ENCODE peak calls at places on chromosomes 4 and X, in nine cellular contexts. I is substantia nigra, R is SW480, Q is psoas muscle, K is RPMI8226, D is left colon, U is AG10803, Y is DMS153, O is AG04450. C is an unnamed sample.
A peak's percentile ranks its signal among the peaks of the same experiment; 100 is the strongest.

GRCh38 chr4:123743821-123744220 is 347.2 kb downstream of the SPRY1 start:
- DNase-seq in I (no peak), O (no peak), Q (no peak), K (no peak), R (no peak), U (no peak), Y (no peak), D (no peak), C (no peak)

GRCh38 chrX:72349190-72349589 is 43.5 kb upstream of the CITED1 start:
- DNase-seq in R (no peak), K (no peak), U (no peak), Q (no peak), D (no peak), Y (no peak), O (no peak), I (no peak), C (no peak)

GRCh38 chrX:39688576-39689373 is 409.0 kb downstream of the BCOR start:
- DNase-seq in Y (peak; percentile 51), R (peak; percentile 55), U (no peak), Q (peak; percentile 66), I (peak; percentile 54), K (peak; percentile 59), D (peak; percentile 49), O (no peak), C (no peak)

GRCh38 chr4:6343950-6344408 is 74.3 kb downstream of the WFS1 start:
- DNase-seq in Q (no peak), I (no peak), D (no peak), Y (peak; percentile 9), O (peak; percentile 18), K (peak; percentile 50), R (peak; percentile 79), U (peak; percentile 36), C (peak; percentile 19)

GRCh38 chrX:3263681-3264126 is 82.7 kb downstream of the MXRA5 start:
- DNase-seq in R (no peak), D (no peak), O (no peak), K (no peak), Q (no peak), U (peak; percentile 38), Y (no peak), I (no peak), C (no peak)

GRCh38 chrX:53716328-53717088 is 30.0 kb upstream of the HUWE1 start:
- DNase-seq in K (no peak), U (peak; percentile 49), I (no peak), D (no peak), Y (peak; percentile 8), Q (no peak), R (peak; percentile 81), O (no peak), C (no peak)

GRCh38 chr4:5710065-5710961 is 688 bp upstream of the EVC start:
- DNase-seq in Q (no peak), Y (no peak), R (no peak), O (no peak), D (no peak), I (no peak), K (no peak), U (peak; percentile 77), C (no peak)

GRCh38 chr4:182263562-182263961 is 20.4 kb downstream of the TENM3 start:
- DNase-seq in D (no peak), I (no peak), O (no peak), Y (no peak), U (no peak), Q (no peak), R (no peak), K (no peak), C (no peak)

GRCh38 chr4:150743564-150744342 is 161.8 kb downstream of the MAB21L2 start:
- DNase-seq in K (no peak), U (no peak), Y (no peak), D (no peak), Q (no peak), O (no peak), I (no peak), R (no peak), C (no peak)

GRCh38 chr4:7383251-7383650 is 51.5 kb downstream of the PSAPL1 start:
- DNase-seq in Q (no peak), U (no peak), R (no peak), K (no peak), Y (no peak), O (no peak), D (peak; percentile 4), I (no peak), C (no peak)

GRCh38 chr4:18735740-18736288 is 714.3 kb upstream of the LCORL start:
- DNase-seq in U (no peak), K (no peak), R (no peak), Q (no peak), I (no peak), Y (no peak), D (no peak), O (no peak), C (no peak)

GRCh38 chr4:77202491-77202890 is 45.5 kb downstream of the CCNG2 start:
- DNase-seq in U (no peak), D (no peak), Y (no peak), Q (no peak), O (no peak), I (no peak), R (no peak), K (no peak), C (no peak)

GRCh38 chrX:119181491-119181890 is 53.9 kb upstream of the KIAA1210 start:
- DNase-seq in R (peak; percentile 14), O (no peak), U (no peak), I (no peak), Y (no peak), D (no peak), Q (no peak), K (no peak), C (no peak)

GRCh38 chr4:173217727-173218126 is 49.1 kb downstream of the GALNT7 start:
- DNase-seq in D (no peak), Y (no peak), R (no peak), K (no peak), I (no peak), U (no peak), O (peak; percentile 18), Q (no peak), C (no peak)

GRCh38 chr4:136867465-136867864 is 664.8 kb downstream of the PCDH18 start:
- DNase-seq in Y (no peak), K (no peak), Q (no peak), I (no peak), U (no peak), R (no peak), O (no peak), D (no peak), C (no peak)

GRCh38 chrX:73562458-73562857 is 539 bp upstream of the CHIC1 start:
- DNase-seq in Y (no peak), U (no peak), D (no peak), Q (no peak), I (no peak), R (peak; percentile 6), K (no peak), O (no peak), C (no peak)

GRCh38 chrX:139106111-139106510 is 394.6 kb upstream of the FGF13 start:
- DNase-seq in Y (no peak), U (peak; percentile 94), D (no peak), Q (peak; percentile 12), K (no peak), O (no peak), R (no peak), I (no peak), C (no peak)

GRCh38 chr4:169079942-169080827 is 70.1 kb upstream of the CBR4 start:
- DNase-seq in O (no peak), R (peak; percentile 82), K (peak; percentile 7), I (no peak), Q (peak; percentile 40), U (peak; percentile 46), D (no peak), Y (no peak), C (no peak)

GRCh38 chrX:38061335-38061734 is 55.0 kb downstream of the SYTL5 start:
- DNase-seq in D (no peak), Q (no peak), I (no peak), Y (peak; percentile 45), U (peak; percentile 10), K (no peak), R (peak; percentile 93), O (no peak), C (no peak)

GRCh38 chr4:36944227-36944626 is 300.3 kb upstream of the NWD2 start:
- DNase-seq in R (no peak), I (no peak), O (no peak), K (no peak), D (no peak), Q (no peak), Y (no peak), U (no peak), C (no peak)

GRCh38 chrX:41512394-41512793 is 65.3 kb downstream of the NYX start:
- DNase-seq in Q (no peak), O (no peak), U (no peak), I (no peak), K (no peak), R (no peak), Y (no peak), D (no peak), C (no peak)

GRCh38 chrX:133776072-133776471 is 209.3 kb downstream of the GPC3 start:
- DNase-seq in U (no peak), I (peak; percentile 4), D (no peak), K (no peak), Y (no peak), O (no peak), R (no peak), Q (no peak), C (no peak)

C was measured in AG04449.